ENCODE peak calls at places on chromosomes 16 and 17, in nine cellular contexts. P is fibroblast of mammary gland; Z is cardiac muscle cell; Q is prostate gland; E is BJ; N is fibroblast of lung; L is CD8-positive, alpha-beta T cell; R is AG10803; D is tibial nerve. C is an unnamed sample.

GRCh38 chr17:37506678-37507077 is 17.0 kb downstream of the DUSP14 start:
- DNase-seq in L (no peak), D (no peak), R (no peak), N (peak), E (no peak), Z (peak), P (peak), Q (no peak), C (no peak)

GRCh38 chr16:57091200-57091989 is 988 bp upstream of the CPNE2 start:
- DNase-seq in Z (peak), Q (no peak), D (peak), R (no peak), L (no peak), E (no peak), P (peak), N (peak), C (no peak)

GRCh38 chr17:81253358-81254131 is 14.4 kb downstream of the NDUFAF8 start:
- DNase-seq in D (peak), Q (peak), P (peak), Z (peak), L (peak), N (peak), E (no peak), R (peak), C (no peak)

GRCh38 chr17:21352221-21352980 is 23.8 kb upstream of the KCNJ12 start:
- DNase-seq in L (no peak), D (no peak), R (no peak), E (no peak), Q (no peak), N (no peak), P (no peak), Z (no peak), C (no peak)

GRCh38 chr17:76273923-76274558 is 8.9 kb downstream of the UBALD2 start:
- DNase-seq in R (no peak), Q (no peak), D (no peak), N (no peak), L (no peak), Z (no peak), E (no peak), P (no peak), C (no peak)

GRCh38 chr17:75981019-75981615 is 2.1 kb downstream of the TEN1 start:
- DNase-seq in D (no peak), Q (no peak), N (no peak), L (no peak), Z (no peak), P (no peak), R (peak), E (no peak), C (no peak)

GRCh38 chr17:69967910-69968411 is 107.1 kb upstream of the KCNJ16 start:
- DNase-seq in P (peak), N (peak), Z (peak), R (peak), L (no peak), Q (no peak), E (peak), D (no peak), C (no peak)

GRCh38 chr17:8312251-8312650 is 2.2 kb downstream of the ARHGEF15 start:
- DNase-seq in R (no peak), E (no peak), N (no peak), D (no peak), P (no peak), Z (no peak), L (no peak), Q (no peak), C (no peak)

GRCh38 chr16:67100569-67101300 is 9.0 kb upstream of the PHAF1 start:
- DNase-seq in Z (peak), R (no peak), N (peak), E (no peak), D (no peak), P (peak), L (no peak), Q (no peak), C (no peak)
- TF ChIP-seq CTCF in Z (peak), R (peak), N (no peak), E (peak), D (no peak), P (peak), L (peak), Q (peak), C (peak)

GRCh38 chr17:17928422-17929386 is 43.5 kb downstream of the TOM1L2 start:
- DNase-seq in R (no peak), L (no peak), E (no peak), P (no peak), Z (peak), Q (no peak), N (peak), D (no peak), C (no peak)
- H3K4me3 ChIP-seq in R (no peak), L (no peak), E (no peak), P (no peak), Z (no peak), Q (no peak), N (no peak), D (no peak), C (no peak)

GRCh38 chr16:27748868-27749546 is 199.1 kb downstream of the KATNIP start:
- DNase-seq in N (peak), D (peak), R (peak), L (peak), Q (peak), P (peak), Z (peak), E (peak), C (peak)
- TF ChIP-seq CTCF in N (no peak), D (peak), R (peak), L (no peak), Q (peak), P (peak), Z (peak), E (peak), C (peak)

DNA sequence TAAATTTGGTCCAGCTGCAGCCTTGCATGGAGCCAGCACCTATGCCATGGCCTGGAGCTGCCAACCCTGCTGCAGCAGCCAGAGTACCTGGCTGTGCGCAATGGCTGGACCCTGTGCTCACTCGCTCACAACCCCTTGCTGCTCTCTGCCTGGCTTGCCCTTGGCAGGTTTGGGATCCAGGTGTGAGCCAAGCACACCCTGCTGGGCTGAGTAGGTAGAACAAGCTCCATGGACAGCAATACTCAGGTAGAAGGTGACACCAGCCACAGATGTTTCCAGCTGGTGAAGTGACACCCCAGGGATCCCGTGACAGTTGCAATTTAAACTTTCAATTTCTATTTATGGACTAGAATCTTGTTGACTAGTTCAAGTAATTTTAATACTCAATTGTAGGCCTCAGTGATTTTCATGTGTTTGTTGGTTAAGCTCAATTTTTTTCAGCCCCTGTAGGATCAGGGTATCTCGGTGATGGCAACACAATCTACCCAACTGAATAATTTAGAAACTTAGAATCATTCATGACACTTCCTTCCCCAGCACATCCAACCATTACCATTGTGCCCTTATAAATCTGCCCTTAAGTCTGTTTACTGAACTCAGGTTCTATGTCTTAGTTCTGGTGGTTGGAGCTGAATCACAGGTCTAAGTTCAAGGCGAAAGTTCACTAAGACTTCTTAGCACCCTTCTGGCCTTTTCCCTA is 480.0 kb downstream of the PMP22 start:
- DNase-seq in N (no peak), Z (no peak), D (no peak), Q (no peak), E (no peak), R (no peak), L (peak), P (no peak), C (no peak)
- H3K4me3 ChIP-seq in N (no peak), Z (no peak), D (no peak), Q (no peak), E (no peak), R (no peak), L (no peak), P (no peak), C (no peak)

C was measured in LNCaP clone FGC.